ENCODE peak calls at places on chromosomes 13 and 19, in six cellular contexts. One of them, this sample, is unnamed.

GRCh38 chr19:16118489-16119033 is 6.9 kb downstream of the RAB8A start:
- DNase-seq in foreskin fibroblast: no peak
- DNase-seq in ascending aorta: no peak
- DNase-seq in BJ: no peak
- DNase-seq in psoas muscle: peak; percentile 52
- DNase-seq in upper lobe of left lung: no peak
- DNase-seq in this sample: no peak

GRCh38 chr19:45475537-45476348 is 7.9 kb downstream of the FOSB start:
- DNase-seq in upper lobe of left lung: no peak
- DNase-seq in ascending aorta: no peak
- DNase-seq in BJ: no peak
- DNase-seq in foreskin fibroblast: no peak
- DNase-seq in psoas muscle: no peak
- DNase-seq in this sample: no peak

GRCh38 chr13:31409678-31410356 is 210.0 kb downstream of the B3GLCT start:
- DNase-seq in ascending aorta: no peak
- DNase-seq in upper lobe of left lung: no peak
- DNase-seq in foreskin fibroblast: peak; percentile 20
- DNase-seq in psoas muscle: no peak
- DNase-seq in BJ: no peak
- DNase-seq in this sample: no peak

GRCh38 chr13:26664286-26664685 is 96.3 kb downstream of the GPR12 start:
- DNase-seq in psoas muscle: no peak
- DNase-seq in foreskin fibroblast: no peak
- DNase-seq in BJ: no peak
- DNase-seq in ascending aorta: no peak
- DNase-seq in upper lobe of left lung: no peak
- DNase-seq in this sample: no peak

GRCh38 chr13:20945952-20946383 is 43.4 kb upstream of the XPO4 start:
- DNase-seq in BJ: no peak
- DNase-seq in ascending aorta: peak; percentile 70
- DNase-seq in psoas muscle: no peak
- DNase-seq in foreskin fibroblast: peak; percentile 33
- DNase-seq in upper lobe of left lung: peak; percentile 64
- DNase-seq in this sample: peak; percentile 29

GRCh38 chr19:39372047-39372802 is 18.7 kb downstream of the PAF1 start:
- DNase-seq in ascending aorta: peak; percentile 93
- DNase-seq in foreskin fibroblast: peak; percentile 95
- DNase-seq in BJ: peak; percentile 89
- DNase-seq in psoas muscle: peak; percentile 87
- DNase-seq in upper lobe of left lung: no peak
- DNase-seq in this sample: no peak

GRCh38 chr13:112750570-112750969 is 60.7 kb downstream of the ATP11A start:
- DNase-seq in foreskin fibroblast: no peak
- DNase-seq in ascending aorta: no peak
- DNase-seq in psoas muscle: no peak
- DNase-seq in BJ: no peak
- DNase-seq in upper lobe of left lung: no peak
- DNase-seq in this sample: no peak

GRCh38 chr19:54955356-54955755 is 8.0 kb upstream of the NLRP7 start:
- DNase-seq in upper lobe of left lung: no peak
- DNase-seq in BJ: no peak
- DNase-seq in foreskin fibroblast: no peak
- DNase-seq in ascending aorta: no peak
- DNase-seq in psoas muscle: no peak
- DNase-seq in this sample: no peak

GRCh38 chr13:91817250-91817649 is 418.8 kb downstream of the GPC5 start:
- DNase-seq in psoas muscle: no peak
- DNase-seq in upper lobe of left lung: no peak
- DNase-seq in ascending aorta: no peak
- DNase-seq in BJ: no peak
- DNase-seq in foreskin fibroblast: peak; percentile 0
- DNase-seq in this sample: no peak

GRCh38 chr19:455031-455705 is 5.7 kb downstream of the SHC2 start:
- DNase-seq in BJ: no peak
- DNase-seq in foreskin fibroblast: no peak
- DNase-seq in ascending aorta: no peak
- DNase-seq in psoas muscle: no peak
- DNase-seq in upper lobe of left lung: peak; percentile 78
- DNase-seq in this sample: no peak

GRCh38 chr19:30648321-30648720 is 276.1 kb downstream of the ZNF536 start:
- DNase-seq in foreskin fibroblast: peak; percentile 57
- DNase-seq in BJ: no peak
- DNase-seq in psoas muscle: no peak
- DNase-seq in upper lobe of left lung: no peak
- DNase-seq in ascending aorta: peak; percentile 21
- DNase-seq in this sample: peak; percentile 15

GRCh38 chr19:10565028-10565566 is 713 bp downstream of the KRI1 start:
- DNase-seq in upper lobe of left lung: peak; percentile 76
- DNase-seq in psoas muscle: peak; percentile 67
- DNase-seq in BJ: no peak
- DNase-seq in foreskin fibroblast: peak; percentile 75
- DNase-seq in ascending aorta: peak; percentile 71
- DNase-seq in this sample: peak; percentile 34

GRCh38 chr13:70985371-70985770 is 877.1 kb upstream of the KLHL1 start:
- DNase-seq in ascending aorta: no peak
- DNase-seq in psoas muscle: no peak
- DNase-seq in foreskin fibroblast: no peak
- DNase-seq in BJ: no peak
- DNase-seq in upper lobe of left lung: no peak
- DNase-seq in this sample: no peak

GRCh38 chr13:46202188-46202795 is 9.4 kb upstream of the LRRC63 start:
- DNase-seq in BJ: no peak
- DNase-seq in upper lobe of left lung: no peak
- DNase-seq in ascending aorta: no peak
- DNase-seq in psoas muscle: no peak
- DNase-seq in foreskin fibroblast: no peak
- DNase-seq in this sample: no peak

GRCh38 chr19:4662020-4662695 is 8.0 kb downstream of the MYDGF start:
- DNase-seq in foreskin fibroblast: no peak
- DNase-seq in upper lobe of left lung: peak; percentile 46
- DNase-seq in psoas muscle: no peak
- DNase-seq in BJ: no peak
- DNase-seq in ascending aorta: no peak
- DNase-seq in this sample: no peak

GRCh38 chr13:97873398-97873797 is 80.1 kb upstream of the IPO5 start:
- DNase-seq in foreskin fibroblast: no peak
- DNase-seq in psoas muscle: no peak
- DNase-seq in ascending aorta: no peak
- DNase-seq in BJ: no peak
- DNase-seq in upper lobe of left lung: no peak
- DNase-seq in this sample: no peak

GRCh38 chr13:28983661-28984060 is 163.5 kb downstream of the MTUS2 start:
- DNase-seq in foreskin fibroblast: no peak
- DNase-seq in psoas muscle: no peak
- DNase-seq in BJ: no peak
- DNase-seq in upper lobe of left lung: no peak
- DNase-seq in ascending aorta: no peak
- DNase-seq in this sample: no peak

GRCh38 chr13:38417727-38418126 is 68.1 kb downstream of the UFM1 start:
- DNase-seq in foreskin fibroblast: peak; percentile 59
- DNase-seq in upper lobe of left lung: no peak
- DNase-seq in BJ: no peak
- DNase-seq in ascending aorta: no peak
- DNase-seq in psoas muscle: no peak
- DNase-seq in this sample: peak; percentile 15

GRCh38 chr13:21913010-21913409 is 242.1 kb downstream of the FGF9 start:
- DNase-seq in psoas muscle: no peak
- DNase-seq in foreskin fibroblast: no peak
- DNase-seq in ascending aorta: no peak
- DNase-seq in upper lobe of left lung: peak; percentile 37
- DNase-seq in BJ: no peak
- DNase-seq in this sample: peak; percentile 42

GRCh38 chr19:16197622-16198362 is at the start of gene AP1M1:
- DNase-seq in ascending aorta: peak; percentile 99
- DNase-seq in foreskin fibroblast: peak; percentile 99
- DNase-seq in BJ: peak; percentile 93
- DNase-seq in upper lobe of left lung: peak; percentile 99
- DNase-seq in psoas muscle: peak; percentile 100
- DNase-seq in this sample: peak; percentile 96

GRCh38 chr13:32645854-32646253 is 59.6 kb downstream of the PDS5B start:
- DNase-seq in BJ: no peak
- DNase-seq in foreskin fibroblast: no peak
- DNase-seq in psoas muscle: no peak
- DNase-seq in ascending aorta: no peak
- DNase-seq in upper lobe of left lung: no peak
- DNase-seq in this sample: no peak

GRCh38 chr13:30431269-30431950 is 9.1 kb downstream of the UBE2L5 start:
- DNase-seq in psoas muscle: no peak
- DNase-seq in BJ: no peak
- DNase-seq in upper lobe of left lung: no peak
- DNase-seq in ascending aorta: no peak
- DNase-seq in foreskin fibroblast: peak; percentile 9
- DNase-seq in this sample: no peak

GRCh38 chr19:376111-376470 is 31.5 kb upstream of the MIER2 start:
- DNase-seq in BJ: no peak
- DNase-seq in ascending aorta: peak; percentile 38
- DNase-seq in upper lobe of left lung: no peak
- DNase-seq in foreskin fibroblast: no peak
- DNase-seq in psoas muscle: no peak
- DNase-seq in this sample: no peak

GRCh38 chr19:15457701-15458484 is 6.5 kb downstream of the RASAL3 start:
- DNase-seq in ascending aorta: no peak
- DNase-seq in foreskin fibroblast: no peak
- DNase-seq in upper lobe of left lung: peak; percentile 65
- DNase-seq in BJ: no peak
- DNase-seq in psoas muscle: no peak
- DNase-seq in this sample: no peak

GRCh38 chr19:10551698-10552301 is 8.1 kb downstream of the ATG4D start:
- DNase-seq in foreskin fibroblast: peak; percentile 56
- DNase-seq in upper lobe of left lung: no peak
- DNase-seq in BJ: no peak
- DNase-seq in psoas muscle: no peak
- DNase-seq in ascending aorta: no peak
- DNase-seq in this sample: no peak

GRCh38 chr13:20451397-20451796 is 74.3 kb downstream of the CRYL1 start:
- DNase-seq in ascending aorta: no peak
- DNase-seq in psoas muscle: no peak
- DNase-seq in foreskin fibroblast: no peak
- DNase-seq in BJ: no peak
- DNase-seq in upper lobe of left lung: no peak
- DNase-seq in this sample: no peak

GRCh38 chr13:110775576-110775975 is 62.1 kb downstream of the ING1 start:
- DNase-seq in ascending aorta: no peak
- DNase-seq in upper lobe of left lung: no peak
- DNase-seq in psoas muscle: no peak
- DNase-seq in BJ: no peak
- DNase-seq in foreskin fibroblast: no peak
- DNase-seq in this sample: no peak

GRCh38 chr19:56367829-56368711 is 25.3 kb downstream of the ZNF582 start:
- DNase-seq in BJ: peak; percentile 69
- DNase-seq in psoas muscle: peak; percentile 96
- DNase-seq in upper lobe of left lung: peak; percentile 96
- DNase-seq in foreskin fibroblast: peak; percentile 97
- DNase-seq in ascending aorta: peak; percentile 92
- DNase-seq in this sample: peak; percentile 91

GRCh38 chr19:35216833-35217707 is 11.5 kb downstream of the FAM187B start:
- DNase-seq in upper lobe of left lung: no peak
- DNase-seq in foreskin fibroblast: no peak
- DNase-seq in BJ: no peak
- DNase-seq in psoas muscle: no peak
- DNase-seq in ascending aorta: no peak
- DNase-seq in this sample: no peak
- TF ChIP-seq CTCF in upper lobe of left lung: no peak
- TF ChIP-seq CTCF in foreskin fibroblast: no peak
- TF ChIP-seq CTCF in BJ: no peak
- TF ChIP-seq CTCF in psoas muscle: no peak
- TF ChIP-seq CTCF in ascending aorta: no peak
- TF ChIP-seq CTCF in this sample: no peak

DNA sequence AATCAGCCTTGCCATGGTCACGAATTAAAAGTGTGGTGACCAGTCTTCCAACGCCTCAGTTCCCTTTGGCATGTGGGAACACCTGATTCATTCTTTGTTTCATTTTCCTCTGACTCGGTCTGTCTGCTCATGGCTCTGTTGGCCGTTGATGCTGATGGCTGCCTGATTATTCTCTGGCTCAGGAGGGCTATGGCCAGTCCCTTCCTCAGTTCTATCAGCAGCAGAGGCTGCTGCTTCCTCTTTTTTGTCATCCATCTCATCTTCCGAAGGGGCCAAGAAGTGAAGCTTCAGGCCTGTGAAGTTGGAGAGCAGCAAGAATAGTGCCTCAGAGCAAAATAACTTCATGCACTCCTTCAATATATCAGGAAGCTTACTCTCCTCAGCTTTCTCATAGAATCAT is 9.5 kb upstream of the MLNR start:
- DNase-seq in BJ: no peak
- DNase-seq in foreskin fibroblast: no peak
- DNase-seq in upper lobe of left lung: no peak
- DNase-seq in psoas muscle: no peak
- DNase-seq in ascending aorta: no peak
- DNase-seq in this sample: no peak
- TF ChIP-seq CTCF in BJ: no peak
- TF ChIP-seq CTCF in foreskin fibroblast: no peak
- TF ChIP-seq CTCF in upper lobe of left lung: no peak
- TF ChIP-seq CTCF in psoas muscle: no peak
- TF ChIP-seq CTCF in ascending aorta: no peak
- TF ChIP-seq CTCF in this sample: no peak

GRCh38 chr19:3528080-3528479 is 10.9 kb upstream of the TEKTIP1 start:
- DNase-seq in psoas muscle: no peak
- DNase-seq in foreskin fibroblast: no peak
- DNase-seq in ascending aorta: no peak
- DNase-seq in BJ: no peak
- DNase-seq in upper lobe of left lung: peak; percentile 36
- DNase-seq in this sample: no peak

GRCh38 chr19:3528539-3529211 is 10.3 kb upstream of the TEKTIP1 start:
- DNase-seq in upper lobe of left lung: no peak
- DNase-seq in ascending aorta: no peak
- DNase-seq in foreskin fibroblast: no peak
- DNase-seq in psoas muscle: no peak
- DNase-seq in BJ: no peak
- DNase-seq in this sample: no peak

GRCh38 chr19:3527250-3527910 is 11.6 kb upstream of the TEKTIP1 start:
- DNase-seq in BJ: no peak
- DNase-seq in psoas muscle: no peak
- DNase-seq in ascending aorta: no peak
- DNase-seq in upper lobe of left lung: peak; percentile 56
- DNase-seq in foreskin fibroblast: no peak
- DNase-seq in this sample: no peak

GRCh38 chr19:3525052-3525451 is 13.9 kb upstream of the TEKTIP1 start:
- DNase-seq in foreskin fibroblast: no peak
- DNase-seq in psoas muscle: no peak
- DNase-seq in ascending aorta: no peak
- DNase-seq in BJ: no peak
- DNase-seq in upper lobe of left lung: peak; percentile 56
- DNase-seq in this sample: no peak

GRCh38 chr19:3526507-3527244 is 12.3 kb upstream of the TEKTIP1 start:
- DNase-seq in upper lobe of left lung: peak; percentile 30
- DNase-seq in psoas muscle: no peak
- DNase-seq in foreskin fibroblast: no peak
- DNase-seq in BJ: no peak
- DNase-seq in ascending aorta: no peak
- DNase-seq in this sample: no peak
- TF ChIP-seq CTCF in upper lobe of left lung: no peak
- TF ChIP-seq CTCF in psoas muscle: no peak
- TF ChIP-seq CTCF in foreskin fibroblast: no peak
- TF ChIP-seq CTCF in BJ: no peak
- TF ChIP-seq CTCF in ascending aorta: no peak
- TF ChIP-seq CTCF in this sample: peak; percentile 15

GRCh38 chr19:49866933-49867782 is at the start of gene PNKP:
- DNase-seq in psoas muscle: peak; percentile 95
- DNase-seq in upper lobe of left lung: peak; percentile 97
- DNase-seq in foreskin fibroblast: peak; percentile 95
- DNase-seq in BJ: peak; percentile 60
- DNase-seq in ascending aorta: peak; percentile 95
- DNase-seq in this sample: peak; percentile 91
- TF ChIP-seq CTCF in psoas muscle: no peak
- TF ChIP-seq CTCF in upper lobe of left lung: no peak
- TF ChIP-seq CTCF in foreskin fibroblast: no peak
- TF ChIP-seq CTCF in BJ: no peak
- TF ChIP-seq CTCF in ascending aorta: no peak
- TF ChIP-seq CTCF in this sample: no peak

GRCh38 chr19:43534811-43535761 is 2.1 kb downstream of the ZNF575 start:
- DNase-seq in ascending aorta: peak; percentile 89
- DNase-seq in BJ: no peak
- DNase-seq in psoas muscle: peak; percentile 85
- DNase-seq in upper lobe of left lung: peak; percentile 89
- DNase-seq in foreskin fibroblast: peak; percentile 84
- DNase-seq in this sample: peak; percentile 79
- TF ChIP-seq CTCF in ascending aorta: peak; percentile 75
- TF ChIP-seq CTCF in BJ: peak; percentile 72
- TF ChIP-seq CTCF in psoas muscle: peak; percentile 50
- TF ChIP-seq CTCF in upper lobe of left lung: peak; percentile 35
- TF ChIP-seq CTCF in foreskin fibroblast: peak; percentile 59
- TF ChIP-seq CTCF in this sample: peak; percentile 40

This sample was measured in endothelial cell.